ENCODE peak calls at places on chromosome 5, in six cellular contexts. J, Q, K, V, N and B are unnamed samples.

GRCh38 chr5:10069781-10070313 is 179.8 kb downstream of the ATPSCKMT start:
- DNase-seq in J (no peak), Q (no peak), K (no peak), V (no peak), N (no peak), B (no peak)

GRCh38 chr5:134020188-134020587 is 15.4 kb upstream of the VDAC1 start:
- DNase-seq in J (no peak), Q (no peak), K (no peak), V (peak), N (peak), B (peak)

GRCh38 chr5:58261605-58262004 is 198.3 kb downstream of the PLK2 start:
- DNase-seq in J (peak), Q (no peak), K (no peak), V (no peak), N (no peak), B (no peak)

GRCh38 chr5:157381746-157382145 is 78.3 kb upstream of the NIPAL4 start:
- DNase-seq in J (no peak), Q (no peak), K (no peak), V (no peak), N (no peak), B (no peak)

GRCh38 chr5:157384971-157385709 is 74.9 kb upstream of the NIPAL4 start:
- DNase-seq in J (peak), Q (no peak), K (peak), V (peak), N (peak), B (no peak)

GRCh38 chr5:14895301-14895700 is 23.7 kb upstream of the ANKH start:
- DNase-seq in J (no peak), Q (no peak), K (no peak), V (peak), N (peak), B (no peak)

GRCh38 chr5:176784218-176785165 is 25.9 kb upstream of the UNC5A start:
- DNase-seq in J (peak), Q (no peak), K (no peak), V (peak), N (no peak), B (no peak)

GRCh38 chr5:148428825-148429224 is 45.1 kb downstream of the FBXO38 start:
- DNase-seq in J (no peak), Q (no peak), K (no peak), V (no peak), N (no peak), B (no peak)

GRCh38 chr5:87151547-87151946 is 116.1 kb upstream of the RASA1 start:
- DNase-seq in J (peak), Q (no peak), K (no peak), V (peak), N (no peak), B (no peak)

GRCh38 chr5:137738947-137739346 is 3.1 kb upstream of the KLHL3 start:
- DNase-seq in J (no peak), Q (peak), K (no peak), V (no peak), N (no peak), B (no peak)

GRCh38 chr5:95761771-95762680 is 30.9 kb downstream of the RHOBTB3 start:
- DNase-seq in J (peak), Q (no peak), K (no peak), V (no peak), N (no peak), B (no peak)

GRCh38 chr5:148659641-148660345 is 5.5 kb upstream of the HTR4 start:
- DNase-seq in J (no peak), Q (no peak), K (no peak), V (no peak), N (no peak), B (no peak)

GRCh38 chr5:5025774-5026406 is 114.2 kb upstream of the ADAMTS16 start:
- DNase-seq in J (no peak), Q (no peak), K (no peak), V (no peak), N (no peak), B (no peak)

GRCh38 chr5:10057356-10057755 is 192.3 kb downstream of the ATPSCKMT start:
- DNase-seq in J (no peak), Q (no peak), K (no peak), V (no peak), N (no peak), B (no peak)

GRCh38 chr5:66209350-66209749 is 65.2 kb downstream of the SREK1 start:
- DNase-seq in J (no peak), Q (no peak), K (no peak), V (peak), N (no peak), B (no peak)

GRCh38 chr5:95644351-95645042 is 2.1 kb upstream of the RFESD start:
- DNase-seq in J (peak), Q (peak), K (no peak), V (peak), N (peak), B (peak)

GRCh38 chr5:11719888-11720481 is 184.3 kb downstream of the CTNND2 start:
- DNase-seq in J (no peak), Q (peak), K (peak), V (no peak), N (peak), B (peak)

DNA sequence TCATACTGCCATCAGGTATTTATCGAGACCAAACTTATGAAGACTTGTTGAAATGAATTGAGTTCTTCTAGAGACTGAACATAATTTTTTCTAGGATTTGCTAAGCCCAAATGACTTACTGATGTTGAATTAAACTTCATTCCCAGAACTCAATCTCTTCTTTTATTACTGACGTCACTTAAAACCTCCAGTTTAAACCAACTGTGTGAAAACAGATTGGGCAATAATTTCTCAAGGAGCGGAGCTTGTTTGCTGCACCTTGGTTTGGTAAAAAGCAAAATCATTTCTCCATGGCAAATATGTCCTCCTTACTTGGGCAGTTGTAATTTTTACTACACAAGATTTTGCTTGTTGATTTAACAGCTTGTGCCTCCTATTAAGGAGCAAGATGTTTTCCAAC is 37.4 kb downstream of the CFAP90 start:
- DNase-seq in J (no peak), Q (no peak), K (no peak), V (no peak), N (no peak), B (no peak)
- H3K4me3 ChIP-seq in J (no peak), Q (no peak), K (no peak), V (no peak), N (no peak), B (no peak)

GRCh38 chr5:83516361-83516760 is 44.8 kb downstream of the VCAN start:
- DNase-seq in J (peak), Q (no peak), K (no peak), V (no peak), N (no peak), B (no peak)

GRCh38 chr5:83512051-83512745 is 40.7 kb downstream of the VCAN start:
- DNase-seq in J (peak), Q (no peak), K (no peak), V (no peak), N (no peak), B (no peak)

GRCh38 chr5:83510199-83510730 is 38.7 kb downstream of the VCAN start:
- DNase-seq in J (no peak), Q (no peak), K (no peak), V (no peak), N (no peak), B (no peak)

GRCh38 chr5:83513081-83513480 is 41.5 kb downstream of the VCAN start:
- DNase-seq in J (no peak), Q (no peak), K (no peak), V (no peak), N (no peak), B (no peak)

GRCh38 chr5:83513491-83513890 is 41.9 kb downstream of the VCAN start:
- DNase-seq in J (no peak), Q (no peak), K (no peak), V (no peak), N (no peak), B (no peak)
- H3K27ac ChIP-seq in J (no peak), Q (no peak), K (no peak), V (no peak), N (no peak), B (no peak)

GRCh38 chr5:60578295-60578694 is 121.7 kb downstream of the DEPDC1B start:
- DNase-seq in J (no peak), Q (no peak), K (no peak), V (no peak), N (no peak), B (no peak)

GRCh38 chr5:60577116-60577515 is 122.8 kb downstream of the DEPDC1B start:
- DNase-seq in J (peak), Q (no peak), K (no peak), V (no peak), N (no peak), B (no peak)

GRCh38 chr5:60576425-60576824 is 123.5 kb downstream of the DEPDC1B start:
- DNase-seq in J (no peak), Q (peak), K (no peak), V (no peak), N (no peak), B (no peak)
- H3K4me3 ChIP-seq in J (no peak), Q (no peak), K (no peak), V (no peak), N (no peak), B (no peak)

DNA sequence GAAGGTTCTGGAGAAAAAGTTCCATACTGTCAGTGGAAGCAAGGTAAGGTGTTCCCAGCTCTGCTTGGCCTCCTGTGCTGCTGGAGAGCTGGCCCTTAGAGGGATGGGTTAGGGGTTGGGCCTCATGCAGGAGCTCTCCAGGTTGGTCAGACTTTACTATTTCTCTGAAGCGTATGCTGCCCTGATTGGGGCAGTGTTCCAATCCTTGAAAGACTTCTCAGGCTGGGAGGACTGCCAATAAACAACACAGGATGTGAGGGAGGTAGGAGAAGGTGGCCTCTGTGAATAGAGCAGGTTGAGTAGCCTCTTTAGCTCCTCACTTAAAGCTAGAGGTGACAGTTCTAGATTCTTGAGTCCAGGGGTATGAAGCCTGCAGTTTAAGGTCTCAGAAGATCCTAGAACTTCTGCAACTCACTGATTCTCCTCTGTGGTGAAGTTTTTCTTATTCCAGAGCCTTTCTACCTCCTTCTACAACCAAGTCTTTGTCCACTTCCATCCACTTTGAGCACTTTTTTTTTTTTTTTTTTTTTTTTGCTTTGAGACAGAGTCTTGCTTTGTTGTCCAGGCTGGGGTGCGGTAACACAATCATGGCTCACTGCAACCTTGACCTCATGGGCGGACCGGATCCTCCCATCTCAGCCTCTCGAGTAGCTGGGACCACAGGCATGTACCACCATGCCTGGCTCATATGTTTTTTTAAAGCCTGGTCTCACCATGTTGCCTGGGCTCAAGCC is 3.0 kb downstream of the HNRNPAB start:
- DNase-seq in J (peak), Q (no peak), K (no peak), V (no peak), N (peak), B (peak)
- H3K27ac ChIP-seq in J (no peak), Q (peak), K (peak), V (no peak), N (peak), B (peak)

GRCh38 chr5:88834108-88834462 is 48.9 kb downstream of the MEF2C start:
- DNase-seq in J (no peak), Q (no peak), K (no peak), V (no peak), N (no peak), B (no peak)
- H3K4me3 ChIP-seq in J (no peak), Q (peak), K (peak), V (no peak), N (no peak), B (no peak)

GRCh38 chr5:140249536-140249935 is 53.4 kb downstream of the PFDN1 start:
- DNase-seq in J (no peak), Q (no peak), K (no peak), V (no peak), N (no peak), B (no peak)

GRCh38 chr5:140252470-140253126 is 50.3 kb downstream of the PFDN1 start:
- DNase-seq in J (no peak), Q (no peak), K (no peak), V (no peak), N (no peak), B (no peak)

GRCh38 chr5:140253985-140254384 is 48.9 kb downstream of the PFDN1 start:
- DNase-seq in J (no peak), Q (no peak), K (no peak), V (peak), N (peak), B (peak)

GRCh38 chr5:140251527-140251973 is 51.4 kb downstream of the PFDN1 start:
- DNase-seq in J (peak), Q (no peak), K (no peak), V (peak), N (no peak), B (no peak)

DNA sequence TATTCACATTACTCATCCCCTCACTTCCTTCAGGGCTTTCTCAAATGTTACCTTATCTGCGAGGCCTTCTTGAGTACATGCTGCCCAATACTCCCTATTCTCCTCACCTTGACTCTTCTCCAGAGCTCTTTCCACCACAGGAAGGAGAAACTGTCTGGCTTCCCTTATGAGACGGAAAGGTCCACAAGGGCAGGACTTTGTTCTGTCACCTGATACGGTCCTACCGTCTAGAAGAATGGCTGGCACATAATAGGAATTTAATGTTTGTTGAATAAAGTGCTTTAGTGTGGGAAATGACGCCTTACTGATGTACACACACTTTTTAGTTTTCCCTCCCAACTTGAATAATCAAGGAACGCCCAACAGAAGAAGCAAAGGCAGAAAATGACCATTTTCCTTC is 52.5 kb downstream of the PFDN1 start:
- DNase-seq in J (no peak), Q (no peak), K (no peak), V (no peak), N (no peak), B (no peak)
- H3K27ac ChIP-seq in J (no peak), Q (no peak), K (no peak), V (peak), N (no peak), B (peak)

DNA sequence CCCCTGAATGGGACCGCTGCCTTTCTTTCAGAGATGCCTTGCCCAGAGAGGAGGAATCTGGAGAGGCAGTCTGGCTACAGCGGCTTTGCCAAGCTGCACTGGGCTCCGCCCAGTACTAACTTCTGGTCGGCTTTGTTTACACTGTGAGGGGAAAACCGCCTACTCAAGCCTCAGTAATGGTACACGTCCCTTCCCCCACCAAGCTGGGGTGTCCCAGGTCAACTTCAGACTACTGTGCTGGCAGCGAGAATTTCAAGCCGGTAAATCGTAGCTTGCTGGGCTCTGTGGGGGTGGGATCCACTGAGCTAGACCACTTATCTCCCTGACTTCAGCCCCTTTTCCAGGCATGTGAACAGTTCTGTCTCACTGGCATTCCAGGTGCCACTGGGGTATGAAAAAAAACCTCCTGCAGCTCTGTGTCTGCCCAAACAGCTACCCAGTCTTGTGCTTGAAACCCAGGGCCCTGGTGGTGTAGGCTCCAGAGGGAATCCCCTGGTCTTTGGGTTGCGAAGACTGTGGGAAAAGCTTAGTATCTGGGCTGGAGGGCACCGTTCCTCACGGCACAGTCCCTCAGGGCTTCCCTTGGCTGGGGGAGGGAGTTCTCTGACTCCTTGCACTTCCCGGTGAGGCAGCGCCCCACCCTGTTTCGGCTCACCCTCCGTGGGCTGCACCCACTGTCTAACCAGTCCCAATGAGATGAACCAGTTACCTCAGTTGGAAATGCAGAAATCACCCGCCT is 171.2 kb downstream of the CWC27 start:
- DNase-seq in J (peak), Q (no peak), K (peak), V (peak), N (peak), B (peak)
- H3K4me3 ChIP-seq in J (no peak), Q (no peak), K (no peak), V (peak), N (no peak), B (peak)